ENCODE peak calls at places on chromosomes 5 and 9, in ten cellular contexts. M, Y, Q, R, Z, W, P, O, S and J are unnamed samples.

GRCh38 chr5:85663708-85664031 is 954.1 kb upstream of the COX7C start:
- DNase-seq in Q (no peak), S (no peak), O (no peak), P (no peak), W (no peak), Z (no peak), R (no peak), Y (no peak), M (no peak), J (no peak)

GRCh38 chr5:172144291-172144815 is 43.7 kb downstream of the STK10 start:
- DNase-seq in Q (no peak), R (no peak), Z (no peak), O (no peak), P (no peak), W (no peak), Y (no peak), S (no peak), M (no peak), J (no peak)

GRCh38 chr9:38339496-38339895 is 53.0 kb upstream of the ALDH1B1 start:
- DNase-seq in Q (no peak), P (no peak), Z (no peak), Y (no peak), W (no peak), O (no peak), R (no peak), S (no peak), M (no peak), J (no peak)

GRCh38 chr5:66174338-66174737 is 30.2 kb downstream of the SREK1 start:
- DNase-seq in Z (no peak), R (peak), S (no peak), O (no peak), W (no peak), Q (no peak), M (no peak), P (no peak), Y (no peak), J (no peak)

GRCh38 chr9:20319641-20320337 is 302.5 kb downstream of the MLLT3 start:
- DNase-seq in Z (no peak), M (no peak), P (no peak), Q (peak), O (peak), W (no peak), R (no peak), Y (no peak), S (no peak), J (no peak)

GRCh38 chr5:7385681-7386080 is 10.3 kb upstream of the ADCY2 start:
- DNase-seq in Q (no peak), M (no peak), S (no peak), W (no peak), Z (no peak), P (no peak), R (no peak), O (no peak), Y (no peak), J (no peak)

GRCh38 chr9:129348890-129349570 is 171.0 kb upstream of the IER5L start:
- DNase-seq in W (no peak), R (no peak), M (no peak), Z (no peak), Y (no peak), P (no peak), S (no peak), Q (no peak), O (no peak), J (no peak)

GRCh38 chr5:116577064-116577788 is 2.6 kb upstream of the SEMA6A start:
- DNase-seq in Z (no peak), Q (peak), W (no peak), R (no peak), O (peak), P (no peak), S (no peak), Y (no peak), M (no peak), J (no peak)

GRCh38 chr5:122584411-122585110 is 190.3 kb upstream of the SNX2 start:
- DNase-seq in R (no peak), M (no peak), Z (no peak), O (no peak), Q (no peak), Y (no peak), S (no peak), W (no peak), P (no peak), J (no peak)

GRCh38 chr9:5013379-5013778 is 28.3 kb downstream of the JAK2 start:
- DNase-seq in Y (no peak), O (no peak), M (no peak), S (no peak), P (no peak), Q (no peak), Z (no peak), W (no peak), R (no peak), J (no peak)

GRCh38 chr9:77543131-77543822 is 104.8 kb downstream of the GNA14 start:
- DNase-seq in S (no peak), R (no peak), Z (no peak), Q (no peak), O (no peak), M (no peak), P (no peak), W (no peak), Y (no peak), J (no peak)

GRCh38 chr5:136631176-136631575 is 265.8 kb upstream of the TRPC7 start:
- DNase-seq in Q (no peak), P (no peak), Z (no peak), O (no peak), S (no peak), M (no peak), W (no peak), R (no peak), Y (no peak), J (no peak)

GRCh38 chr9:93263334-93264229 is 79.6 kb downstream of the WNK2 start:
- DNase-seq in M (peak), W (peak), Y (no peak), R (no peak), Q (no peak), S (no peak), O (no peak), P (peak), Z (no peak), J (no peak)

GRCh38 chr5:93126634-93127033 is 454.4 kb downstream of the NR2F1-AS1 start:
- DNase-seq in Z (no peak), P (no peak), Y (no peak), M (no peak), O (no peak), S (no peak), Q (no peak), W (no peak), R (no peak), J (no peak)

GRCh38 chr5:169978744-169979143 is 1.6 kb downstream of the INSYN2B start:
- DNase-seq in R (no peak), Y (no peak), O (no peak), P (no peak), Q (no peak), W (no peak), Z (no peak), S (no peak), M (no peak), J (no peak)

GRCh38 chr9:128523199-128523925 is 18.8 kb downstream of the GLE1 start:
- DNase-seq in W (no peak), Y (peak), P (no peak), R (peak), M (no peak), Q (no peak), Z (no peak), S (no peak), O (no peak), J (no peak)

GRCh38 chr5:177382423-177383029 is 1.7 kb upstream of the SLC34A1 start:
- DNase-seq in Y (no peak), M (no peak), O (peak), Z (no peak), S (no peak), W (no peak), Q (peak), P (no peak), R (peak), J (no peak)

GRCh38 chr5:66661149-66661548 is 65.0 kb downstream of the MAST4 start:
- DNase-seq in Y (no peak), W (no peak), S (no peak), Z (peak), P (peak), R (no peak), O (no peak), M (no peak), Q (no peak), J (no peak)

GRCh38 chr5:60185230-60186104 is 291.9 kb upstream of the PDE4D start:
- DNase-seq in W (no peak), R (no peak), Z (no peak), Q (no peak), S (no peak), Y (no peak), P (no peak), O (no peak), M (no peak), J (no peak)

GRCh38 chr5:80863708-80864107 is 96.5 kb upstream of the RASGRF2 start:
- DNase-seq in Q (no peak), Y (no peak), W (no peak), Z (no peak), O (no peak), P (no peak), R (no peak), S (no peak), M (no peak), J (no peak)

GRCh38 chr9:70352356-70352755 is 62.1 kb downstream of the KLF9 start:
- DNase-seq in S (no peak), R (no peak), P (no peak), O (no peak), M (no peak), Q (no peak), Z (no peak), W (no peak), Y (no peak), J (no peak)